ENCODE peak calls at places on chromosome 18, in eight cellular contexts. F is left ventricle myocardium inferior, H is SK-N-SH, K is adipocyte, L is sigmoid colon, N is HFF-Myc, D is stomach, X is fibroblast of pulmonary artery. W is an unnamed sample.

GRCh38 chr18:57122906-57123510 is 23.9 kb upstream of the BOD1L2 start:
- DNase-seq in F (no peak), H (no peak), K (no peak), L (no peak), N (no peak), D (no peak), X (no peak), W (no peak)

GRCh38 chr18:57137847-57138246 is 9.0 kb upstream of the BOD1L2 start:
- DNase-seq in F (no peak), H (no peak), K (no peak), L (no peak), N (no peak), D (no peak), X (no peak), W (no peak)

GRCh38 chr18:11310476-11311086 is 161.2 kb upstream of the PIEZO2 start:
- DNase-seq in F (peak), H (peak), K (peak), L (no peak), N (peak), D (no peak), X (peak), W (peak)

GRCh38 chr18:54109131-54109683 is 115.3 kb downstream of the MBD2 start:
- DNase-seq in F (no peak), H (no peak), K (no peak), L (no peak), N (no peak), D (no peak), X (no peak), W (peak)

GRCh38 chr18:42298744-42299685 is 344.0 kb downstream of the PIK3C3 start:
- DNase-seq in F (peak), H (peak), K (peak), L (peak), N (peak), D (peak), X (peak), W (peak)

GRCh38 chr18:79494936-79495335 is 99.2 kb downstream of the NFATC1 start:
- DNase-seq in F (no peak), H (no peak), K (no peak), L (peak), N (no peak), D (no peak), X (no peak), W (no peak)

GRCh38 chr18:78947291-78947690 is 32.3 kb upstream of the SALL3 start:
- DNase-seq in F (no peak), H (no peak), K (no peak), L (no peak), N (no peak), D (no peak), X (no peak), W (no peak)

GRCh38 chr18:2192562-2192961 is 378.7 kb downstream of the METTL4 start:
- DNase-seq in F (no peak), H (no peak), K (no peak), L (no peak), N (no peak), D (no peak), X (no peak), W (no peak)

GRCh38 chr18:80252136-80252535 is 4.8 kb upstream of the PARD6G start:
- DNase-seq in F (no peak), H (no peak), K (peak), L (no peak), N (no peak), D (no peak), X (no peak), W (peak)

GRCh38 chr18:79778291-79778791 is 19.4 kb upstream of the KCNG2 start:
- DNase-seq in F (no peak), H (peak), K (no peak), L (peak), N (no peak), D (no peak), X (no peak), W (no peak)

GRCh38 chr18:63980896-63981454 is 11.1 kb downstream of the SERPINB8 start:
- DNase-seq in F (no peak), H (no peak), K (no peak), L (no peak), N (no peak), D (no peak), X (no peak), W (no peak)

GRCh38 chr18:27599202-27599829 is 414.2 kb upstream of the CHST9 start:
- DNase-seq in F (no peak), H (peak), K (peak), L (no peak), N (peak), D (peak), X (peak), W (peak)

GRCh38 chr18:23982154-23983071 is 32.1 kb upstream of the TTC39C start:
- DNase-seq in F (peak), H (peak), K (peak), L (peak), N (no peak), D (no peak), X (peak), W (peak)

GRCh38 chr18:55236150-55236931 is 277.1 kb upstream of the CCDC68 start:
- DNase-seq in F (peak), H (no peak), K (peak), L (no peak), N (no peak), D (no peak), X (peak), W (peak)

GRCh38 chr18:11985532-11985931 is 4.2 kb downstream of the IMPA2 start:
- DNase-seq in F (no peak), H (no peak), K (no peak), L (peak), N (no peak), D (no peak), X (no peak), W (no peak)

GRCh38 chr18:55861266-55861665 is 273.3 kb upstream of the TCF4 start:
- DNase-seq in F (no peak), H (no peak), K (peak), L (no peak), N (no peak), D (no peak), X (peak), W (peak)

GRCh38 chr18:8721716-8722115 is 16.4 kb downstream of the MTCL1 start:
- DNase-seq in F (no peak), H (no peak), K (peak), L (no peak), N (no peak), D (no peak), X (peak), W (peak)

GRCh38 chr18:45056907-45057306 is 376.2 kb downstream of the SETBP1 start:
- DNase-seq in F (no peak), H (no peak), K (no peak), L (no peak), N (no peak), D (no peak), X (no peak), W (peak)

GRCh38 chr18:61581578-61582204 is 248.5 kb downstream of the CDH20 start:
- DNase-seq in F (peak), H (peak), K (peak), L (peak), N (no peak), D (peak), X (peak), W (peak)

GRCh38 chr18:3528251-3528650 is 78.3 kb downstream of the TGIF1 start:
- DNase-seq in F (no peak), H (no peak), K (no peak), L (no peak), N (no peak), D (no peak), X (no peak), W (no peak)

GRCh38 chr18:56702946-56703345 is 51.8 kb downstream of the WDR7 start:
- DNase-seq in F (no peak), H (peak), K (peak), L (no peak), N (peak), D (no peak), X (peak), W (peak)

GRCh38 chr18:4599312-4599711 is 144.2 kb upstream of the DLGAP1 start:
- DNase-seq in F (no peak), H (no peak), K (no peak), L (no peak), N (no peak), D (no peak), X (no peak), W (no peak)

GRCh38 chr18:59124370-59124704 is 15.3 kb upstream of the SEC11C start:
- DNase-seq in F (no peak), H (no peak), K (no peak), L (no peak), N (no peak), D (no peak), X (no peak), W (no peak)

GRCh38 chr18:9802774-9803697 is 82.7 kb upstream of the TXNDC2 start:
- DNase-seq in F (no peak), H (no peak), K (peak), L (no peak), N (no peak), D (no peak), X (peak), W (peak)

GRCh38 chr18:53796042-53796729 is 428.3 kb downstream of the MBD2 start:
- DNase-seq in F (no peak), H (no peak), K (peak), L (no peak), N (peak), D (no peak), X (peak), W (peak)

GRCh38 chr18:46759885-46760284 is 3.0 kb upstream of the ST8SIA5 start:
- DNase-seq in F (no peak), H (no peak), K (no peak), L (no peak), N (no peak), D (no peak), X (no peak), W (no peak)

GRCh38 chr18:32769242-32770180 is 3.3 kb downstream of the KLHL14 start:
- DNase-seq in F (no peak), H (peak), K (no peak), L (no peak), N (no peak), D (no peak), X (no peak), W (no peak)

GRCh38 chr18:77103181-77103875 is 29.3 kb downstream of the MBP start:
- DNase-seq in F (no peak), H (no peak), K (peak), L (no peak), N (no peak), D (no peak), X (peak), W (peak)

GRCh38 chr18:56662502-56662901 is 11.3 kb downstream of the WDR7 start:
- DNase-seq in F (no peak), H (no peak), K (no peak), L (no peak), N (no peak), D (no peak), X (no peak), W (no peak)

GRCh38 chr18:30929718-30930117 is 112.8 kb downstream of the DSC3 start:
- DNase-seq in F (no peak), H (no peak), K (no peak), L (no peak), N (no peak), D (no peak), X (no peak), W (no peak)

GRCh38 chr18:30929065-30929464 is 113.5 kb downstream of the DSC3 start:
- DNase-seq in F (no peak), H (no peak), K (no peak), L (no peak), N (no peak), D (no peak), X (no peak), W (no peak)

GRCh38 chr18:30927517-30928075 is 114.9 kb downstream of the DSC3 start:
- DNase-seq in F (no peak), H (no peak), K (no peak), L (no peak), N (no peak), D (no peak), X (no peak), W (no peak)

GRCh38 chr18:30925795-30926194 is 116.7 kb downstream of the DSC3 start:
- DNase-seq in F (no peak), H (no peak), K (no peak), L (no peak), N (no peak), D (no peak), X (no peak), W (no peak)

GRCh38 chr18:30927042-30927441 is 115.5 kb downstream of the DSC3 start:
- DNase-seq in F (no peak), H (no peak), K (no peak), L (no peak), N (no peak), D (no peak), X (no peak), W (no peak)
- H3K4me3 ChIP-seq in F (no peak), H (no peak), K (no peak), L (no peak), N (no peak), D (no peak), X (no peak), W (no peak)

GRCh38 chr18:21303445-21303844 is 61.4 kb downstream of the GREB1L start:
- DNase-seq in F (no peak), H (no peak), K (no peak), L (no peak), N (no peak), D (no peak), X (no peak), W (no peak)
- H3K4me3 ChIP-seq in F (no peak), H (no peak), K (no peak), L (no peak), N (no peak), D (no peak), X (no peak), W (no peak)

GRCh38 chr18:48943333-48943732 is 7.4 kb downstream of the SMAD7 start:
- DNase-seq in F (no peak), H (no peak), K (no peak), L (no peak), N (no peak), D (no peak), X (no peak), W (peak)
- H3K4me3 ChIP-seq in F (peak), H (peak), K (peak), L (no peak), N (no peak), D (peak), X (peak), W (peak)

GRCh38 chr18:37554399-37554787 is 11.2 kb downstream of the CELF4 start:
- DNase-seq in F (no peak), H (no peak), K (no peak), L (no peak), N (no peak), D (no peak), X (no peak), W (no peak)

GRCh38 chr18:37551846-37552245 is 13.8 kb downstream of the CELF4 start:
- DNase-seq in F (no peak), H (no peak), K (no peak), L (no peak), N (no peak), D (no peak), X (no peak), W (no peak)

GRCh38 chr18:37551249-37551648 is 14.3 kb downstream of the CELF4 start:
- DNase-seq in F (no peak), H (no peak), K (no peak), L (no peak), N (no peak), D (no peak), X (no peak), W (no peak)

GRCh38 chr18:37552296-37552695 is 13.3 kb downstream of the CELF4 start:
- DNase-seq in F (no peak), H (no peak), K (no peak), L (no peak), N (no peak), D (no peak), X (no peak), W (no peak)

GRCh38 chr18:37553633-37554398 is 11.8 kb downstream of the CELF4 start:
- DNase-seq in F (no peak), H (no peak), K (no peak), L (no peak), N (no peak), D (no peak), X (no peak), W (no peak)
- H3K4me3 ChIP-seq in F (no peak), H (no peak), K (no peak), L (no peak), N (no peak), D (no peak), X (no peak), W (no peak)

GRCh38 chr18:22332590-22332989 is 85.1 kb downstream of the CTAGE1 start:
- DNase-seq in F (no peak), H (no peak), K (no peak), L (no peak), N (no peak), D (no peak), X (no peak), W (no peak)
- H3K4me3 ChIP-seq in F (no peak), H (no peak), K (no peak), L (no peak), N (no peak), D (no peak), X (no peak), W (no peak)

DNA sequence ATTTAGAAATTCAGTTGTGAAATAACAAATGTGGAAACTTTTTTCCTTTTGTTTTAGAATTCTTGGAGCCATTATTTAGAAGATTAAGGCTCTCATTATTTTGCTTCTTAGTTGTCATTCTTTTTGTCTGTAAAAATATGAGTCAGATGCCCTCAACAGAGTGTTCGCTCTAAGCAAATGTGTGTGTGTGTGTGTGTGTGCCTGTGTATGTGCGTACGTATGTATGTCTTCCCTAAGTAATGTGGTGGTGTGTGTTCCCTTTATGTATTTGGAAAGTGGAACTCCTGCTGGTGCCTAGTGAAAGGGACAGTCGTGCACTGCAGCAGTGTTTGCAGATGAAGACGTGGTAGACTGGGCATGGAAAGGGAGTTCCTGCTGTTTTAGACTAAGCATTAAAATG is 27.5 kb downstream of the ZNF407 start:
- DNase-seq in F (no peak), H (no peak), K (no peak), L (no peak), N (no peak), D (no peak), X (no peak), W (peak)
- H3K4me3 ChIP-seq in F (no peak), H (no peak), K (no peak), L (no peak), N (no peak), D (no peak), X (no peak), W (no peak)

GRCh38 chr18:39223283-39223682 is 1657.7 kb upstream of the CELF4 start:
- DNase-seq in F (no peak), H (no peak), K (no peak), L (no peak), N (no peak), D (no peak), X (no peak), W (no peak)
- H3K4me3 ChIP-seq in F (no peak), H (no peak), K (no peak), L (no peak), N (no peak), D (no peak), X (no peak), W (no peak)

DNA sequence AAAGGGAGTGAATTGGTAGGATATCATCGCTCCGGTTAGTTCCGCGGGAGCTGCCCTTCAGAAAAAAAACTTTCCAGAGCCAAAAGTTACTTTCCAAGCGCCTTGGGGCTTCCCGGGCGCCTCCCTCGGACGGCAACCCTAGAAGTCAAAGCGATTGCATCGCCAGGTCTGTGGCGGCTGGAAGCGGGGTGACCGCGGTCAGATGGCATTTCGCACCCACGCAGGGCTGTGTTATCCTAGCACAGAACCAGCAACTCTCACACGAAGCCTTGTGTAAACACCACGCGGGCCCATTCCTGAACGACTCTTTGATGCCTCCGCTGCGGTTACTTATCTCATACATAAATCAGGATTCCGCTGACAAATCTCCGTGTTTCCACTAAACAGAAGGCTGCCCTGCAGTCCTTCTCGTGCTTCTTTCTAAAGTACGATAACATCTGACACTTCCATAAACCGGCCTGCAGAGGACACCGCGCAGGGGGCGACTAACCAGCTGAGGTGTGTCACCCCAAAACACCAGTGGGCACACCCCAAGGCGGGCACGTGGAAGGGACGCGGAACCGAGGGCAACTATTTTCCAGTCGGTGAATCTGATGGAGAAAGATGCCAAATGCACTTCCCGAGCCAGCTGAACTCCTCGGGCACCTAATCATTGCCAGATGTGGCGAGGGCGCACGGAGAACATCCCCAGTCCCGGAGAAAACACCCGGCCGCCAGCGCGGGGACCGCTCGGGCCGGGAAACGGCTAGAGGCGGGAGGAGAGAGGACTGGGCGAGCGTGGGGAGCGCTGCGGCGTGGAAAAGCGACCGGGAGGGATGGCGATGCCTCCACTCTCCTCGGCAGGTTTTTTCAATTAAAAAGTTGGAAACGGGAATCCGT is 911 bp downstream of the COLEC12 start:
- DNase-seq in F (no peak), H (peak), K (peak), L (peak), N (no peak), D (peak), X (peak), W (peak)
- H3K4me3 ChIP-seq in F (peak), H (peak), K (peak), L (peak), N (peak), D (peak), X (peak), W (peak)

GRCh38 chr18:13267517-13267916 is 49.0 kb downstream of the LDLRAD4 start:
- DNase-seq in F (no peak), H (no peak), K (no peak), L (no peak), N (no peak), D (no peak), X (no peak), W (peak)

GRCh38 chr18:13264986-13265900 is 46.7 kb downstream of the LDLRAD4 start:
- DNase-seq in F (no peak), H (no peak), K (no peak), L (no peak), N (no peak), D (no peak), X (no peak), W (no peak)

GRCh38 chr18:13265901-13266207 is 47.3 kb downstream of the LDLRAD4 start:
- DNase-seq in F (no peak), H (no peak), K (no peak), L (no peak), N (no peak), D (no peak), X (no peak), W (peak)

GRCh38 chr18:13268035-13268700 is 49.6 kb downstream of the LDLRAD4 start:
- DNase-seq in F (no peak), H (no peak), K (peak), L (peak), N (no peak), D (peak), X (peak), W (peak)

DNA sequence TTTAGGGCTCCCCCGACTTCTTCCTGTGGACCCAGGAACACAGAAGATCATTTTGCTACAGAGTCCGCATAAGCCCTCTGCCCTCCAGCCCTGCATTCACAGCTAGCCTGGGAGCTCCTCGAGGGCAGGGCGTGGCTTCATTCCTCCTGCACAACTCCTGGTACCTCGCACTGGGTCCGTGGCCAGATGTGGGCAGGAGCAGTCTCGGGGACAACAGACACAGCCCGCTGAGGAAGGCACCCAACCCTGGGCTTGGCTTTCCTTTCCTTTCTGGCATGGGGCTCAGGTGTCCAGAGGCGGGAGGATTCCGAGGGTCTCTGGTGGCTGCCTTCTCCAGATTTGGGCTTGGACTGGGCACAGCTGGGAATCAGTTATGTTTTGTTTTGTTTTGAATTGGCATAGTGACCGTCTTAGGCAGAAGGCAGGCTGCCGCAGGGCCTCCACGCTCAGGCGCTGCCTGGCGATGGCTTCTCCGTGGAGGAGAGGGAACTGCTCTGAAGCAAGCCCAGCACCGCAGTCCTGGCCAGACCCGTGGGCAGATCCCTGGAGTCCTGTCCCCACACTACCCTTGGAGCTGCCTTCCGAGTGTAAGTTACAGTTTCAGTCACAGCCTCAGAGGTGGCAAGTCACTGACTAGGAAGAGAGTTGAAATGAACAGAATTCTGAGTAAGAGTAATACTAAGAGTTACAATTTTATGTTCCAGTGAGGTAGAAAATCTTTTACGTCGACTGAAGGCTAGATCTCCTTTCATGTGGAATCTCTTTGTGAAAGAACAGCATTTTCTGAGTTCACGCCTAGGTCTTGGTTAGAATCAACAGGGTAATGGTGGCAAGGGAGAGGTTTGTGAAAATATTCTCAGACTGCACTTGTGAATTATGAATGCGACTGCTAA is 47.9 kb downstream of the LDLRAD4 start:
- DNase-seq in F (peak), H (no peak), K (no peak), L (no peak), N (no peak), D (no peak), X (no peak), W (peak)
- H3K4me3 ChIP-seq in F (peak), H (no peak), K (peak), L (no peak), N (no peak), D (no peak), X (no peak), W (no peak)